ENCODE peak calls at places on chromosome 12, in nine cellular contexts. Y, U, H, C, G, Q, T, L and D are unnamed samples.

GRCh38 chr12:58915634-58916033 is 4.7 kb downstream of the LRIG3 start:
- DNase-seq in Q (peak; percentile 58), H (no peak), C (peak; percentile 60), L (no peak), G (peak; percentile 29), T (peak; percentile 71), U (peak; percentile 76), Y (no peak), D (no peak)

GRCh38 chr12:80834724-80835123 is 103.0 kb downstream of the LIN7A start:
- DNase-seq in C (no peak), Y (no peak), Q (no peak), L (no peak), G (no peak), U (no peak), T (no peak), H (no peak), D (no peak)

GRCh38 chr12:116065561-116065960 is 211.9 kb downstream of the MED13L start:
- DNase-seq in G (no peak), Q (no peak), U (no peak), T (no peak), C (no peak), L (no peak), Y (no peak), H (peak; percentile 61), D (no peak)

GRCh38 chr12:58888131-58888783 is 32.0 kb downstream of the LRIG3 start:
- DNase-seq in C (peak; percentile 89), T (peak; percentile 81), Q (peak; percentile 37), Y (peak; percentile 16), L (no peak), U (peak; percentile 39), G (peak; percentile 46), H (no peak), D (peak; percentile 34)

GRCh38 chr12:9617124-9617523 is 9.4 kb upstream of the KLRB1 start:
- DNase-seq in G (no peak), Y (no peak), Q (no peak), H (no peak), L (no peak), U (no peak), C (no peak), T (no peak), D (no peak)

GRCh38 chr12:106300761-106301160 is 1.8 kb upstream of the TCP11L2 start:
- DNase-seq in C (no peak), G (no peak), Q (no peak), U (peak; percentile 31), Y (no peak), H (no peak), T (no peak), L (no peak), D (no peak)

GRCh38 chr12:77940011-77940423 is 109.3 kb downstream of the NAV3 start:
- DNase-seq in U (peak; percentile 84), L (peak; percentile 29), T (peak; percentile 92), Q (peak; percentile 19), C (peak; percentile 89), H (no peak), Y (peak; percentile 51), G (no peak), D (peak; percentile 62)

GRCh38 chr12:132955094-132955932 is 793 bp downstream of the ZNF605 start:
- DNase-seq in H (peak; percentile 12), G (peak; percentile 26), C (peak; percentile 59), L (peak; percentile 21), T (peak; percentile 63), Y (peak; percentile 20), U (peak; percentile 60), Q (peak; percentile 48), D (peak; percentile 41)

GRCh38 chr12:109052415-109053323 is at the start of gene USP30:
- DNase-seq in G (peak; percentile 86), T (peak; percentile 77), H (peak; percentile 76), Q (peak; percentile 83), C (peak; percentile 71), Y (peak; percentile 72), L (peak; percentile 95), U (peak; percentile 77), D (peak; percentile 94)

GRCh38 chr12:112961074-112961473 is 17.2 kb upstream of the OAS2 start:
- DNase-seq in U (no peak), Y (no peak), G (no peak), T (no peak), C (no peak), Q (no peak), H (no peak), L (no peak), D (no peak)

DNA sequence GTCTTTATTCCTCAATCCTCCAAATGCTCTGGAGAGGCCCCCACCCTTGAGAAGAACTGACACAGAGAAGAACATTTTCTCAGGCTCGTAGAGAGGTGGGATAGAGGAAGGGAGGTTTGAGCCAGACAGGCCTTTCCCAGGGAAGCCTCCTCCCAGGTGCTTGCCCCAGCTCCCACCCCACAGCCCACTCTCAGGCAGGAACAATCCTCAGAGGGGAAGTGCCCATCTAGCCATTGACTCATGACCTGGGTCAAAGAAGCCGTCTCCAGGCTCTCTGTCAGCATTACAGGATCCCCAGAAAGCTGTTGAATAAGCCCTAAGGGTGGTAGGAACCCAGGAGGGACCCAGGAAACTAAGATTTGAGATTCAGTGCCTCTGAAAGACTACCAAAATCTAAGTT is 3.8 kb downstream of the AQP6 start:
- DNase-seq in Y (no peak), G (no peak), C (no peak), L (no peak), T (no peak), U (no peak), H (no peak), Q (no peak), D (no peak)
- H3K27ac ChIP-seq in Y (no peak overlapping the region), G (no peak overlapping the region), C (no peak overlapping the region), L (no peak overlapping the region), T (no peak overlapping the region), U (no peak overlapping the region), H (no peak overlapping the region), Q (no peak overlapping the region), D (no peak overlapping the region)

GRCh38 chr12:68240975-68241374 is 12.4 kb downstream of the IL22 start:
- DNase-seq in L (no peak), U (peak; percentile 8), H (no peak), C (peak; percentile 25), T (no peak), Y (no peak), Q (no peak), G (no peak), D (no peak)
- TF ChIP-seq CTCF in L (no peak), U (no peak), H (no peak), C (no peak), T (no peak), Y (no peak), Q (no peak), G (no peak), D (no peak)

GRCh38 chr12:53100466-53101151 is 2.7 kb upstream of the SOAT2 start:
- DNase-seq in Q (no peak), H (no peak), T (no peak), Y (no peak), G (no peak), L (no peak), C (no peak), U (no peak), D (no peak)
- H3K27ac ChIP-seq in Q (no peak overlapping the region), H (peak overlapping the region; percentile 72), T (no peak overlapping the region), Y (no peak overlapping the region), G (no peak overlapping the region), L (peak overlapping the region; percentile 76), C (no peak overlapping the region), U (no peak overlapping the region), D (peak overlapping the region; percentile 100)

GRCh38 chr12:54571857-54572195 is 16.6 kb downstream of the PPP1R1A start:
- DNase-seq in Y (no peak), Q (no peak), H (no peak), C (no peak), L (no peak), G (no peak), U (no peak), T (no peak), D (no peak)

GRCh38 chr12:54569072-54569471 is 19.4 kb downstream of the PPP1R1A start:
- DNase-seq in U (no peak), G (no peak), T (no peak), Q (no peak), C (no peak), H (no peak), L (no peak), Y (no peak), D (no peak)

GRCh38 chr12:54572881-54573280 is 15.6 kb downstream of the PPP1R1A start:
- DNase-seq in G (no peak), L (no peak), Q (no peak), C (no peak), U (no peak), Y (no peak), T (no peak), H (no peak), D (no peak)

GRCh38 chr12:54569995-54570531 is 18.4 kb downstream of the PPP1R1A start:
- DNase-seq in H (no peak), Y (no peak), G (no peak), T (no peak), C (no peak), Q (no peak), L (no peak), U (no peak), D (no peak)

GRCh38 chr12:54571166-54571856 is 17.1 kb downstream of the PPP1R1A start:
- DNase-seq in Y (no peak), H (no peak), G (no peak), Q (no peak), T (no peak), U (no peak), C (no peak), L (no peak), D (no peak)
- TF ChIP-seq CTCF in Y (no peak), H (no peak), G (peak; percentile 28), Q (no peak), T (no peak), U (no peak), C (no peak), L (no peak), D (no peak)

GRCh38 chr12:122834921-122835692 is at the start of gene HIP1R:
- DNase-seq in H (no peak), Y (no peak), Q (no peak), T (no peak), L (peak; percentile 50), U (peak; percentile 34), C (no peak), G (no peak), D (no peak)
- H3K27ac ChIP-seq in H (peak within 1 kb of the TSS; percentile 36), Y (peak within 1 kb of the TSS; percentile 58), Q (peak within 1 kb of the TSS; percentile 73), T (no peak within 1 kb of the TSS), L (peak within 1 kb of the TSS; percentile 87), U (peak within 1 kb of the TSS; percentile 58), C (peak within 1 kb of the TSS; percentile 55), G (peak within 1 kb of the TSS; percentile 86), D (peak within 1 kb of the TSS; percentile 95)